ENCODE peak calls at places on chromosomes 5 and 9, in four cellular contexts. N, O, U and I are unnamed samples.

GRCh38 chr9:131500939-131501541 is 1.7 kb upstream of the POMT1 start:
- DNase-seq in N (no peak), O (peak; percentile 22), U (no peak), I (no peak)

GRCh38 chr9:88313364-88314220 is 74.7 kb upstream of the SPIN1 start:
- DNase-seq in N (no peak), O (no peak), U (no peak), I (no peak)

GRCh38 chr5:4533457-4534105 is 606.5 kb upstream of the ADAMTS16 start:
- DNase-seq in N (no peak), O (no peak), U (no peak), I (no peak)

GRCh38 chr5:14256756-14257393 is 113.7 kb downstream of the TRIO start:
- DNase-seq in N (no peak), O (no peak), U (no peak), I (no peak)

GRCh38 chr5:58544926-58545325 is 37.9 kb upstream of the RAB3C start:
- DNase-seq in N (no peak), O (no peak), U (no peak), I (no peak)

GRCh38 chr5:164504141-164504772 is 998.8 kb downstream of the MAT2B start:
- DNase-seq in N (peak; percentile 61), O (peak; percentile 44), U (no peak), I (no peak)

GRCh38 chr5:143094087-143094511 is 309.4 kb downstream of the NR3C1 start:
- DNase-seq in N (no peak), O (no peak), U (no peak), I (no peak)

GRCh38 chr5:37951946-37952721 is 112.3 kb upstream of the GDNF start:
- DNase-seq in N (no peak), O (no peak), U (no peak), I (no peak)

GRCh38 chr5:163252951-163253350 is 184.4 kb upstream of the CCNG1 start:
- DNase-seq in N (no peak), O (no peak), U (no peak), I (no peak)

GRCh38 chr5:94395468-94395867 is 222.9 kb downstream of the KIAA0825 start:
- DNase-seq in N (no peak), O (no peak), U (no peak), I (no peak)

GRCh38 chr9:101369286-101369685 is 15.5 kb downstream of the BAAT start:
- DNase-seq in N (no peak), O (no peak), U (no peak), I (no peak)

GRCh38 chr9:14240491-14240890 is 73.5 kb downstream of the NFIB start:
- DNase-seq in N (no peak), O (no peak), U (no peak), I (no peak)

GRCh38 chr5:180050106-180050929 is 21.2 kb downstream of the RNF130 start:
- DNase-seq in N (no peak), O (no peak), U (no peak), I (no peak)

GRCh38 chr5:124651663-124652513 is 94.6 kb downstream of the ZNF608 start:
- DNase-seq in N (peak; percentile 50), O (peak; percentile 76), U (peak; percentile 86), I (peak; percentile 76)

GRCh38 chr9:105500108-105500766 is 52.4 kb downstream of the FSD1L start:
- DNase-seq in N (no peak), O (peak; percentile 12), U (no peak), I (no peak)

GRCh38 chr5:83133797-83134196 is 56.5 kb downstream of the XRCC4 start:
- DNase-seq in N (no peak), O (no peak), U (no peak), I (no peak)

GRCh38 chr5:132496631-132497487 is 6.3 kb upstream of the IRF1 start:
- DNase-seq in N (peak; percentile 78), O (peak; percentile 53), U (peak; percentile 92), I (peak; percentile 92)

GRCh38 chr9:133448487-133448972 is 11.2 kb upstream of the CACFD1 start:
- DNase-seq in N (no peak), O (no peak), U (no peak), I (no peak)

GRCh38 chr9:113617550-113617949 is 154.0 kb downstream of the RGS3 start:
- DNase-seq in N (no peak), O (peak; percentile 90), U (no peak), I (no peak)

GRCh38 chr5:87081511-87082372 is 185.9 kb upstream of the RASA1 start:
- DNase-seq in N (peak; percentile 7), O (peak; percentile 77), U (no peak), I (no peak)

GRCh38 chr5:139461698-139462097 is 845 bp downstream of the ECSCR start:
- DNase-seq in N (no peak), O (no peak), U (no peak), I (no peak)

GRCh38 chr9:9949948-9950347 is 662.9 kb downstream of the PTPRD start:
- DNase-seq in N (no peak), O (no peak), U (no peak), I (no peak)

GRCh38 chr9:94445846-94446245 is 109.0 kb upstream of the PCAT7 start:
- DNase-seq in N (no peak), O (no peak), U (no peak), I (no peak)

GRCh38 chr9:133974631-133975341 is 17.3 kb downstream of the VAV2 start:
- DNase-seq in N (no peak), O (no peak), U (no peak), I (peak; percentile 76)

GRCh38 chr5:95530441-95530840 is 24.3 kb downstream of the SKIC3 start:
- DNase-seq in N (no peak), O (no peak), U (no peak), I (no peak)

GRCh38 chr5:8865686-8866374 is 680.0 kb downstream of the SEMA5A start:
- DNase-seq in N (no peak), O (no peak), U (no peak), I (no peak)

GRCh38 chr5:28397502-28397941 is 1359.1 kb upstream of the CDH9 start:
- DNase-seq in N (no peak), O (peak; percentile 77), U (no peak), I (no peak)

GRCh38 chr5:54186912-54187445 is 123.4 kb downstream of the ARL15 start:
- DNase-seq in N (no peak), O (no peak), U (no peak), I (peak; percentile 32)

GRCh38 chr5:36790847-36791246 is 85.7 kb upstream of the NIPBL start:
- DNase-seq in N (no peak), O (no peak), U (no peak), I (no peak)

GRCh38 chr5:152246401-152246800 is 158.7 kb downstream of the NMUR2 start:
- DNase-seq in N (peak; percentile 16), O (peak; percentile 49), U (no peak), I (no peak)

GRCh38 chr5:98891591-98891990 is 37.2 kb downstream of the CHD1 start:
- DNase-seq in N (no peak), O (no peak), U (no peak), I (no peak)
- H3K36me3 ChIP-seq in N (peaks cover 14% of the 10 kb centered on the region), O (peaks cover 89% of the 10 kb centered on the region), U (peaks cover 78% of the 10 kb centered on the region), I (peaks cover 7% of the 10 kb centered on the region)

DNA sequence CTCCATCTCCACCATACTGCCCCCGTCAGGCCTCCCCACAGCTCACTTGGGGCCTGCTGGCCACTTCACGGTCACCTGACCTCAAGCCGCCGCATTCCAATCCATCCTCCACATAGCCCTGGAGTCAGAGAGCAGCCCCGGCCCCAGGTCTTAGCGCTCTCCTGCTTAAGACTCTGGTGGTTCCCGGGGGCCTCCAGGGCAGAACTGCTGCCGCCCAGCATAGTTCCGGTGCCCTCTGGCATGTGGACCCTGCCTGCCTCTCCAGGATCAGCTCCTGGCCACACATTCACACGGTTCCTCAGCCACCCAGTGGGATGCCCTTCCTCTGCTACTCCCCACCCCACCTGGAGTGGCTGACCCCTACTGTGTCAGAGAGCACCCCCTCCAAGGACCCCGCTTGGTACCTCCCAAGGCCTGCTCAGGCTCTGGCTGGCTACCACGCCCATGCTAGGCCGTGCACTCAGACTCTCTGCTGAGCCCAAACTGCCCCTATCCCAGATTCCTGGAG is 8.7 kb downstream of the PHYKPL start:
- DNase-seq in N (no peak), O (no peak), U (no peak), I (no peak)
- H3K36me3 ChIP-seq in N (peaks cover 6% of the 10 kb centered on the region), O (no peaks in the 10 kb centered on the region), U (peaks cover 35% of the 10 kb centered on the region), I (no peaks in the 10 kb centered on the region)

GRCh38 chr9:121310571-121310970 is 42.6 kb downstream of the GSN start:
- DNase-seq in N (no peak), O (no peak), U (no peak), I (peak; percentile 30)
- H3K36me3 ChIP-seq in N (peaks cover 36% of the 10 kb centered on the region), O (no peaks in the 10 kb centered on the region), U (peaks cover 97% of the 10 kb centered on the region), I (no peaks in the 10 kb centered on the region)

GRCh38 chr5:154445422-154446182 is at the start of gene SAP30L:
- DNase-seq in N (peak; percentile 95), O (peak; percentile 93), U (peak; percentile 94), I (peak; percentile 98)

GRCh38 chr5:154437281-154437965 is 8.4 kb upstream of the SAP30L start:
- DNase-seq in N (no peak), O (no peak), U (no peak), I (no peak)

GRCh38 chr5:154444559-154445421 is 1.0 kb upstream of the SAP30L start:
- DNase-seq in N (peak; percentile 17), O (no peak), U (no peak), I (peak; percentile 58)

GRCh38 chr5:154442801-154443200 is 3.0 kb upstream of the SAP30L start:
- DNase-seq in N (no peak), O (no peak), U (no peak), I (no peak)

DNA sequence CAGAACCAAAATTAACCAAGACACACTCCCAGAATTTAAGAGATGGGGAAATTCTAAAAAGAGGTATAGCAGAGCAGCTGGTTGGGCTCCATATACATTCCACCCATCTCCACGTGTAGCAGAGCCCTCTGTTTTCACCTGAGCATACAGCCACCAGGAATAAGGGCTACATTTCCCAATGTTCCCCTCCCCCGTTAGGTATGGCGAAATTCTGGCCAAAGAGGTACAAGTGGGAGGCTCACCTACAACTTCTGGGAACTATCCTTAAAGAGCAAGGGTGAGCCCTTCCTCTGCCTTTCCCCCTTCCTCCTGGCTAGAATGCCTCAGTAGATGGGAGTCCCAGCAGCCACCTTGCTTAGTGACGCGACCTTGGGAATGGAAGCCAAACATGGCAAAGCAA is 5.3 kb upstream of the SAP30L start:
- DNase-seq in N (no peak), O (no peak), U (no peak), I (no peak)
- H3K36me3 ChIP-seq in N (peaks cover 6% of the 10 kb centered on the region), O (no peaks in the 10 kb centered on the region), U (peaks cover 5% of the 10 kb centered on the region), I (no peaks in the 10 kb centered on the region)

GRCh38 chr5:79640571-79641055 is 28.4 kb downstream of the TENT2 start:
- DNase-seq in N (no peak), O (no peak), U (no peak), I (no peak)
- H3K36me3 ChIP-seq in N (no peaks in the 10 kb centered on the region), O (peaks cover 18% of the 10 kb centered on the region), U (peaks cover 7% of the 10 kb centered on the region), I (no peaks in the 10 kb centered on the region)

GRCh38 chr5:168464641-168465040 is 21.6 kb upstream of the RARS1 start:
- DNase-seq in N (no peak), O (no peak), U (no peak), I (no peak)
- H3K36me3 ChIP-seq in N (no peaks in the 10 kb centered on the region), O (no peaks in the 10 kb centered on the region), U (no peaks in the 10 kb centered on the region), I (peaks cover 5% of the 10 kb centered on the region)

DNA sequence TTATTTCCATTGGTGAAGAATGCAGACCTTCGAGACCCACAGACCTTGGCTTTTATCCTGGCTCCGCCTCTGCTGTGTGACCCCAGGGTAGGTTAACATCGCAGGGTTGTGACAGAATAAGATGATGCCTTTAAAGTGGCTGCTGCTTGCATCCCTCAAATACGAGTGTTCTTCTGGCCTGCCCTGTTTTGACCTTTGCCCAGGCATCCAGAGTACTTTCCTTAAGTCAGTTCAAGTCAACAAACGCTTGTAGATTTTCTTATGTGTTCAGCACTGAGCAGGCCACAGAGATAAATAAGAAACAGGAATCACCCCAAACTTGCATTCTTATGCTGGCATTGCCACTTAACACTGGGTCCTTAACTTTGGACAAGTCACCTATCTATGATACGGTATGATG is 50.2 kb downstream of the GPR21 start:
- DNase-seq in N (no peak), O (no peak), U (no peak), I (no peak)
- H3K36me3 ChIP-seq in N (no peaks in the 10 kb centered on the region), O (peaks cover 31% of the 10 kb centered on the region), U (peaks cover 40% of the 10 kb centered on the region), I (no peaks in the 10 kb centered on the region)